ENCODE peak calls at places on chromosomes 11 and 22, in ten cellular contexts. M is Peyer's patch; Y is fibroblast of the aortic adventitia; S is CD4-positive, CD25-positive, alpha-beta regulatory T cell; C is coronary artery; Q is lung; A is AG09309; R is CD8-positive, alpha-beta memory T cell; F is osteoblast; P is HCT116. L is an unnamed sample.

GRCh38 chr22:40009231-40009769 is 14.5 kb downstream of the FAM83F start:
- DNase-seq in Y (no peak), C (no peak), M (no peak), S (no peak), F (peak; percentile 73), P (no peak), A (no peak), Q (no peak), R (no peak), L (no peak)

GRCh38 chr11:21415566-21415965 is 746.2 kb downstream of the NELL1 start:
- DNase-seq in R (no peak), C (no peak), Q (no peak), M (no peak), Y (no peak), A (no peak), S (no peak), P (no peak), F (no peak), L (no peak)

GRCh38 chr11:40514124-40514523 is 945.3 kb downstream of the LRRC4C start:
- DNase-seq in C (no peak), Q (no peak), P (no peak), Y (no peak), R (no peak), F (no peak), M (no peak), A (no peak), S (no peak), L (no peak)

GRCh38 chr11:12377106-12377823 is at the start of gene PARVA:
- DNase-seq in P (peak; percentile 15), S (no peak), C (peak; percentile 81), F (peak; percentile 80), M (no peak), Q (peak; percentile 65), Y (peak; percentile 82), A (peak; percentile 41), R (no peak), L (peak; percentile 76)

GRCh38 chr22:48414662-48415061 is 1413.0 kb downstream of the BRD1 start:
- DNase-seq in Q (no peak), F (peak; percentile 18), S (no peak), P (no peak), A (no peak), R (no peak), Y (no peak), C (peak; percentile 71), M (no peak), L (no peak)

GRCh38 chr22:35997438-35997837 is 31.2 kb downstream of the RBFOX2 start:
- DNase-seq in R (no peak), Q (no peak), S (no peak), P (no peak), C (no peak), Y (peak; percentile 19), A (no peak), M (no peak), F (peak; percentile 73), L (no peak)

GRCh38 chr11:60127311-60127811 is 38.9 kb downstream of the MS4A2 start:
- DNase-seq in R (no peak), Y (no peak), C (no peak), Q (no peak), F (no peak), S (no peak), A (no peak), P (no peak), M (no peak), L (no peak)

GRCh38 chr11:45204761-45205160 is 58.3 kb downstream of the PRDM11 start:
- DNase-seq in M (no peak), Y (no peak), P (no peak), S (no peak), C (no peak), A (no peak), Q (no peak), F (no peak), R (no peak), L (no peak)

GRCh38 chr11:1225386-1226225 is 2.7 kb downstream of the MUC5B start:
- DNase-seq in Y (no peak), R (peak; percentile 43), M (no peak), A (no peak), C (no peak), F (peak; percentile 88), S (no peak), P (no peak), Q (no peak), L (peak; percentile 51)

GRCh38 chr22:29635734-29636357 is 32.4 kb downstream of the NF2 start:
- DNase-seq in M (no peak), R (no peak), F (no peak), Y (peak; percentile 78), P (peak; percentile 34), S (peak; percentile 60), C (no peak), A (peak; percentile 33), Q (no peak), L (no peak)

GRCh38 chr11:83004855-83005556 is 66.7 kb downstream of the RAB30 start:
- DNase-seq in C (no peak), S (peak; percentile 18), R (no peak), Q (no peak), F (no peak), P (no peak), M (no peak), A (no peak), Y (no peak), L (no peak)

GRCh38 chr22:46684706-46685105 is 53.3 kb downstream of the CERK start:
- DNase-seq in F (no peak), Y (no peak), C (no peak), Q (no peak), S (no peak), P (no peak), R (no peak), A (no peak), M (peak; percentile 84), L (no peak)

GRCh38 chr11:115759622-115760527 is 255.7 kb upstream of the CADM1 start:
- DNase-seq in P (no peak), M (no peak), A (no peak), C (no peak), S (no peak), R (no peak), F (peak; percentile 54), Y (no peak), Q (no peak), L (peak; percentile 27)

GRCh38 chr11:47220401-47220821 is 5.6 kb downstream of the DDB2 start:
- DNase-seq in Y (peak; percentile 92), C (no peak), R (no peak), Q (no peak), F (no peak), A (peak; percentile 20), S (no peak), M (no peak), P (no peak), L (no peak)

GRCh38 chr11:18536195-18536594 is 9.5 kb upstream of the TSG101 start:
- DNase-seq in Q (no peak), C (no peak), M (no peak), S (no peak), F (no peak), R (no peak), Y (no peak), A (no peak), P (no peak), L (no peak)
- H3K4me3 ChIP-seq in Q (no peak overlapping the region), C (no peak overlapping the region), M (no peak overlapping the region), S (no peak overlapping the region), F (no peak overlapping the region), R (no peak overlapping the region), Y (no peak overlapping the region), A (no peak overlapping the region), P (no peak overlapping the region), L (no peak overlapping the region)

DNA sequence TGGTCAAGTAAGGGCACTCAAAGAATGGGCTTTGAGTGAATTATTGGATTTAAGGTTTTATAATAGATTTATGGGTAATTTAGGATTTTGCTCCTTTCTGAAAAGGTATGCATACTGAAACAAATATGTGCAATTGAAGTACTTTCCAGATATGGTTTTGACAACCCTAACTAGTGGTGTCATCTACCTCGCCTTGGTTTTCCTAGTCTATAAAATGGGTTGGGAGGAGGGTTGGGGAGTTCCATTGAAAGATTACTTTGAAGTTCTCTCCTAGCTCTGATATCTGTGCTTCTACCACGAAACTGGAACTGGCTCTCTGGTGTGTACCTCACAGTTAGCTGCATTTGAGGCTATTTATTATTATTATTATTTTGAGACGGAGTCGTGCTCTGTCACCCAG is 431 bp upstream of the SPTBN2 start:
- DNase-seq in Q (no peak), R (no peak), A (no peak), S (no peak), Y (no peak), M (no peak), C (no peak), P (no peak), F (no peak), L (no peak)
- H3K4me3 ChIP-seq in Q (no peak overlapping the region), R (no peak overlapping the region), A (no peak overlapping the region), S (no peak overlapping the region), Y (no peak overlapping the region), M (no peak overlapping the region), C (no peak overlapping the region), P (no peak overlapping the region), F (no peak overlapping the region), L (no peak overlapping the region)

DNA sequence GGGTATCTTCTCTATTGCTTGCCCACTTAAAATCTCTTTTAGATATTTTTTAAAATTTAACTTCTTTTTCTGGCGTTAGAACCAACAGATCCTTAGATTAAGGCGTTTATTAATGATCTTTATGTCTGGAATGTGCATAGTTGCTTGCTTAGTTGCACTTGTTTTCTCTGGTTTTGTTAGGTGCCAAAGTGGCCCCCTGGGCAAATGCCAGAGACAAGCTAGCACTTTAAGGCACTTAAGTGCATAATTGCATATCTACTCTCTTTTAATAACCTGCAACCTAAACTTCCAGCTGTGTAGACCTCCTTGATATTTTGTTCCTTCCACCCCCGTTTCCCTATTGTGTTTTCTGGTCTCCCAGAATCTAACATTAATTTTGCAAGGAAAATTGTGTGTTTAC is 3.3 kb downstream of the RBM4 start:
- DNase-seq in C (no peak), R (no peak), S (no peak), F (no peak), M (no peak), Y (peak; percentile 30), A (no peak), Q (peak; percentile 39), P (no peak), L (no peak)
- H3K4me3 ChIP-seq in C (peak overlapping the region; percentile 89), R (peak overlapping the region; percentile 20), S (peak overlapping the region; percentile 92), F (peak overlapping the region; percentile 89), M (peak overlapping the region; percentile 4), Y (peak overlapping the region; percentile 91), A (peak overlapping the region; percentile 9), Q (no peak overlapping the region), P (no peak overlapping the region), L (peak overlapping the region; percentile 87)

GRCh38 chr11:61337706-61338268 is 4.8 kb downstream of the TKFC start:
- DNase-seq in F (peak; percentile 23), R (no peak), C (peak; percentile 65), P (no peak), A (no peak), S (no peak), Q (no peak), Y (no peak), M (no peak), L (no peak)

GRCh38 chr11:61333638-61334433 is 808 bp downstream of the TKFC start:
- DNase-seq in A (no peak), P (no peak), M (no peak), C (no peak), S (no peak), F (peak; percentile 43), Q (no peak), R (no peak), Y (no peak), L (no peak)

GRCh38 chr11:61334434-61335354 is 1.7 kb downstream of the TKFC start:
- DNase-seq in Y (peak; percentile 53), S (no peak), F (peak; percentile 96), P (no peak), Q (no peak), A (no peak), C (no peak), M (no peak), R (no peak), L (no peak)

GRCh38 chr11:61335355-61335710 is 2.3 kb downstream of the TKFC start:
- DNase-seq in P (no peak), R (no peak), C (no peak), S (no peak), Y (peak; percentile 47), A (no peak), M (no peak), F (peak; percentile 86), Q (no peak), L (no peak)

GRCh38 chr11:61336171-61336935 is 3.3 kb downstream of the TKFC start:
- DNase-seq in P (peak; percentile 59), A (no peak), F (peak; percentile 98), M (peak; percentile 83), S (peak; percentile 92), Y (peak; percentile 77), Q (peak; percentile 80), R (peak; percentile 86), C (peak; percentile 88), L (peak; percentile 77)
- H3K4me3 ChIP-seq in P (no peak overlapping the region), A (no peak overlapping the region), F (no peak overlapping the region), M (peak overlapping the region; percentile 91), S (no peak overlapping the region), Y (no peak overlapping the region), Q (no peak overlapping the region), R (no peak overlapping the region), C (no peak overlapping the region), L (no peak overlapping the region)

L was measured in psoas muscle.